ENCODE peak calls at places on chromosomes 13 and 19, in seven cellular contexts. K, W, O, I, Q, H and T are unnamed samples.

GRCh38 chr19:1085053-1085658 is 10.0 kb downstream of the POLR2E start:
- DNase-seq in K (no peak), W (no peak), O (no peak), I (no peak), Q (no peak), H (no peak), T (no peak)

GRCh38 chr19:28575816-28576215 is 637.1 kb downstream of the UQCRFS1 start:
- DNase-seq in K (no peak), W (no peak), O (no peak), I (no peak), Q (no peak), H (no peak), T (no peak)

GRCh38 chr19:4676955-4677731 is 7.0 kb upstream of the MYDGF start:
- DNase-seq in K (peak; percentile 22), W (no peak), O (no peak), I (peak; percentile 42), Q (no peak), H (no peak), T (peak; percentile 53)

GRCh38 chr13:73119612-73120011 is 60.8 kb downstream of the KLF5 start:
- DNase-seq in K (no peak), W (no peak), O (no peak), I (no peak), Q (no peak), H (no peak), T (no peak)

GRCh38 chr13:44191504-44192171 is 182.0 kb upstream of the SERP2 start:
- DNase-seq in K (peak; percentile 25), W (no peak), O (peak; percentile 3), I (peak; percentile 66), Q (peak; percentile 6), H (no peak), T (peak; percentile 41)

GRCh38 chr13:94706854-94707399 is 5.4 kb downstream of the SOX21 start:
- DNase-seq in K (no peak), W (no peak), O (no peak), I (no peak), Q (no peak), H (no peak), T (no peak)

GRCh38 chr13:85313761-85314503 is 485.3 kb downstream of the SLITRK6 start:
- DNase-seq in K (no peak), W (peak; percentile 45), O (no peak), I (peak; percentile 87), Q (no peak), H (no peak), T (peak; percentile 78)

GRCh38 chr13:79711631-79712030 is 230.7 kb downstream of the NDFIP2 start:
- DNase-seq in K (no peak), W (no peak), O (no peak), I (no peak), Q (no peak), H (no peak), T (no peak)

GRCh38 chr13:114005206-114005720 is 31.4 kb upstream of the C13orf46 start:
- DNase-seq in K (no peak), W (no peak), O (no peak), I (no peak), Q (no peak), H (no peak), T (no peak)

GRCh38 chr13:77431449-77431848 is 104.1 kb upstream of the SCEL start:
- DNase-seq in K (no peak), W (no peak), O (no peak), I (no peak), Q (no peak), H (no peak), T (no peak)

GRCh38 chr19:19368087-19368486 is 37.4 kb upstream of the GATAD2A start:
- DNase-seq in K (no peak), W (no peak), O (no peak), I (no peak), Q (no peak), H (no peak), T (no peak)

GRCh38 chr13:101916108-101916757 is 463.8 kb downstream of the ITGBL1 start:
- DNase-seq in K (no peak), W (peak; percentile 1), O (no peak), I (no peak), Q (no peak), H (no peak), T (no peak)

GRCh38 chr13:28753208-28753892 is 34.6 kb upstream of the SLC46A3 start:
- DNase-seq in K (no peak), W (peak; percentile 73), O (no peak), I (peak; percentile 96), Q (no peak), H (peak; percentile 16), T (peak; percentile 92)

GRCh38 chr19:45247136-45247535 is 1.9 kb upstream of the EXOC3L2 start:
- DNase-seq in K (no peak), W (no peak), O (no peak), I (no peak), Q (no peak), H (no peak), T (no peak)

GRCh38 chr19:40542197-40542859 is 34.3 kb upstream of the SHKBP1 start:
- DNase-seq in K (no peak), W (no peak), O (no peak), I (no peak), Q (no peak), H (no peak), T (no peak)

GRCh38 chr13:44109986-44110640 is 230.4 kb downstream of the LACC1 start:
- DNase-seq in K (no peak), W (peak; percentile 89), O (no peak), I (no peak), Q (no peak), H (no peak), T (peak; percentile 56)

GRCh38 chr19:18223860-18224524 is 2.2 kb downstream of the PDE4C start:
- DNase-seq in K (no peak), W (peak; percentile 74), O (no peak), I (peak; percentile 23), Q (no peak), H (no peak), T (peak; percentile 29)

GRCh38 chr19:6298413-6298812 is 18.6 kb upstream of the MLLT1 start:
- DNase-seq in K (no peak), W (no peak), O (no peak), I (no peak), Q (no peak), H (no peak), T (no peak)

GRCh38 chr19:29662278-29662603 is 3.0 kb upstream of the PLEKHF1 start:
- DNase-seq in K (no peak), W (no peak), O (no peak), I (no peak), Q (no peak), H (no peak), T (no peak)

GRCh38 chr19:39401549-39402416 is 4.9 kb upstream of the ZFP36 start:
- DNase-seq in K (peak; percentile 87), W (peak; percentile 82), O (peak; percentile 84), I (peak; percentile 58), Q (peak; percentile 83), H (no peak), T (peak; percentile 76)

GRCh38 chr13:41565221-41565620 is 107.9 kb downstream of the RGCC start:
- DNase-seq in K (no peak), W (peak; percentile 76), O (no peak), I (peak; percentile 87), Q (no peak), H (no peak), T (no peak)

GRCh38 chr13:34357435-34358232 is 539.7 kb downstream of the RFC3 start:
- DNase-seq in K (no peak), W (no peak), O (no peak), I (peak; percentile 87), Q (no peak), H (no peak), T (peak; percentile 88)